ENCODE peak calls at places on chromosome 18, in five cellular contexts. One of them, this sample, is unnamed.

GRCh38 chr18:11925800-11926481 is 17.8 kb upstream of the MPPE1 start:
- DNase-seq in GM23338: no peak
- DNase-seq in CD8-positive, alpha-beta T cell: no peak
- DNase-seq in ovary: no peak
- DNase-seq in left lung: no peak
- DNase-seq in this sample: no peak

GRCh38 chr18:4319738-4320677 is 135.1 kb downstream of the DLGAP1 start:
- DNase-seq in GM23338: no peak
- DNase-seq in CD8-positive, alpha-beta T cell: no peak
- DNase-seq in ovary: no peak
- DNase-seq in left lung: no peak
- DNase-seq in this sample: no peak

GRCh38 chr18:2854871-2855270 is 8.1 kb downstream of the EMILIN2 start:
- DNase-seq in GM23338: no peak
- DNase-seq in CD8-positive, alpha-beta T cell: no peak
- DNase-seq in ovary: no peak
- DNase-seq in left lung: no peak
- DNase-seq in this sample: no peak

GRCh38 chr18:56445422-56445821 is 193.0 kb downstream of the TXNL1 start:
- DNase-seq in GM23338: no peak
- DNase-seq in CD8-positive, alpha-beta T cell: no peak
- DNase-seq in ovary: no peak
- DNase-seq in left lung: no peak
- DNase-seq in this sample: no peak

GRCh38 chr18:76450452-76450851 is 44.6 kb downstream of the ZNF516 start:
- DNase-seq in GM23338: peak; percentile 24
- DNase-seq in CD8-positive, alpha-beta T cell: peak; percentile 36
- DNase-seq in ovary: peak; percentile 27
- DNase-seq in left lung: no peak
- DNase-seq in this sample: no peak

GRCh38 chr18:11984091-11984490 is 2.8 kb downstream of the IMPA2 start:
- DNase-seq in GM23338: no peak
- DNase-seq in CD8-positive, alpha-beta T cell: no peak
- DNase-seq in ovary: no peak
- DNase-seq in left lung: peak; percentile 24
- DNase-seq in this sample: peak; percentile 41

GRCh38 chr18:6413554-6414117 is 1.1 kb downstream of the L3MBTL4 start:
- DNase-seq in GM23338: no peak
- DNase-seq in CD8-positive, alpha-beta T cell: no peak
- DNase-seq in ovary: peak; percentile 36
- DNase-seq in left lung: peak; percentile 37
- DNase-seq in this sample: no peak

GRCh38 chr18:74283255-74283554 is 8.6 kb downstream of the CYB5A start:
- DNase-seq in GM23338: no peak
- DNase-seq in CD8-positive, alpha-beta T cell: no peak
- DNase-seq in ovary: no peak
- DNase-seq in left lung: no peak
- DNase-seq in this sample: no peak

GRCh38 chr18:34224423-34225217 is at the start of gene NOL4:
- DNase-seq in GM23338: peak; percentile 99
- DNase-seq in CD8-positive, alpha-beta T cell: no peak
- DNase-seq in ovary: no peak
- DNase-seq in left lung: peak; percentile 82
- DNase-seq in this sample: no peak

GRCh38 chr18:62586148-62586774 is 63.4 kb downstream of the ZCCHC2 start:
- DNase-seq in GM23338: peak; percentile 85
- DNase-seq in CD8-positive, alpha-beta T cell: peak; percentile 68
- DNase-seq in ovary: peak; percentile 76
- DNase-seq in left lung: peak; percentile 87
- DNase-seq in this sample: peak; percentile 76

GRCh38 chr18:50143891-50144290 is 51.1 kb downstream of the MYO5B start:
- DNase-seq in GM23338: no peak
- DNase-seq in CD8-positive, alpha-beta T cell: no peak
- DNase-seq in ovary: no peak
- DNase-seq in left lung: no peak
- DNase-seq in this sample: no peak

GRCh38 chr18:5772706-5773105 is 122.6 kb downstream of the TMEM200C start:
- DNase-seq in GM23338: no peak
- DNase-seq in CD8-positive, alpha-beta T cell: no peak
- DNase-seq in ovary: no peak
- DNase-seq in left lung: no peak
- DNase-seq in this sample: no peak

GRCh38 chr18:51447351-51447896 is 249.9 kb upstream of the MEX3C start:
- DNase-seq in GM23338: peak; percentile 24
- DNase-seq in CD8-positive, alpha-beta T cell: no peak
- DNase-seq in ovary: no peak
- DNase-seq in left lung: no peak
- DNase-seq in this sample: no peak

GRCh38 chr18:26702023-26702422 is 153.7 kb upstream of the KCTD1 start:
- DNase-seq in GM23338: no peak
- DNase-seq in CD8-positive, alpha-beta T cell: no peak
- DNase-seq in ovary: no peak
- DNase-seq in left lung: no peak
- DNase-seq in this sample: no peak
- H3K4me3 ChIP-seq in GM23338: no peak overlapping the region
- H3K4me3 ChIP-seq in CD8-positive, alpha-beta T cell: no peak overlapping the region
- H3K4me3 ChIP-seq in ovary: no peak overlapping the region
- H3K4me3 ChIP-seq in left lung: no peak overlapping the region
- H3K4me3 ChIP-seq in this sample: no peak overlapping the region

DNA sequence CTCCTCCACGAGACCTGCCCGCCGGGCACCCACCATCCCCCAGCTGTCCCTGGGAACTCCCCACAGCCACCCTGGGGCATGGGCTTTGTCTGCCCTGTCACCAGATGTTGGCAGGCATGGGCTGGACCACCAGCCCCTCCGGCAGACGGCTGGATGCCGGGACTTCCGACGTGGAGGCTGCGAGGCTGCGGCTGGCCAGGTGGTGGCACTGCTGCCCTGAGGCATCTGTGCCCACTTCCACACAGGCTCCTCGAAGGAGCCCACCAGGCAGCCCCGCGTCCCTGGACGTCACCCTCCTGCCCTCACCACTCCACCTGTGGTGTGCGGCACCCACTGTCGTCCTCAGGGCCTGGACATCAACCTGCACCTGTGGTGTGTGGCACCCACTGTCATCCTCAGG is 319.9 kb upstream of the SALL3 start:
- DNase-seq in GM23338: peak; percentile 50
- DNase-seq in CD8-positive, alpha-beta T cell: peak; percentile 56
- DNase-seq in ovary: no peak
- DNase-seq in left lung: peak; percentile 75
- DNase-seq in this sample: no peak
- TF ChIP-seq CTCF in GM23338: peak; percentile 46
- TF ChIP-seq CTCF in CD8-positive, alpha-beta T cell: no peak
- TF ChIP-seq CTCF in ovary: no peak
- TF ChIP-seq CTCF in left lung: peak; percentile 23
- TF ChIP-seq CTCF in this sample: no peak

DNA sequence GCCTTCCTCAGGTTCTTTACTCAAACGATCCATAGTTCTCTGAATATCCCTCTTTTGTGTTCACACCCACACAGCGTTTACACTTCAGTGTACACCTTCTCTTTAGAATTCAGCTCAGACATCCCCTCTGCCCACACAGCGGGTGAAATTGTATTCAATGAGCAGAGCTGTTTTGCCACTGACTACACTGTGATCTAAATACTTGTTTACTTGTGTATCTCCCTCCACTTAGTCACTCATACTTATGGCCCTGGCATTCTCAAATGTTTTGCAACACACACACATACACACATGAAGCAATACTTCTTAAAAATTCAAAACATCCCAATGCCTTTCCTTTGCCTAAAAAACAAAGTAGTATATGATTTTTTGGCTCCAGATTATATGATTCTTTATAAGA is 297.1 kb downstream of the TMX3 start:
- DNase-seq in GM23338: no peak
- DNase-seq in CD8-positive, alpha-beta T cell: no peak
- DNase-seq in ovary: no peak
- DNase-seq in left lung: no peak
- DNase-seq in this sample: no peak
- H3K27ac ChIP-seq in GM23338: no peak overlapping the region
- H3K27ac ChIP-seq in CD8-positive, alpha-beta T cell: no peak overlapping the region
- H3K27ac ChIP-seq in ovary: no peak overlapping the region
- H3K27ac ChIP-seq in left lung: no peak overlapping the region
- H3K27ac ChIP-seq in this sample: no peak overlapping the region

GRCh38 chr18:55401638-55402191 is 186.3 kb downstream of the TCF4 start:
- DNase-seq in GM23338: peak; percentile 86
- DNase-seq in CD8-positive, alpha-beta T cell: no peak
- DNase-seq in ovary: peak; percentile 33
- DNase-seq in left lung: no peak
- DNase-seq in this sample: no peak
- H3K4me3 ChIP-seq in GM23338: peak overlapping the region; percentile 7
- H3K4me3 ChIP-seq in CD8-positive, alpha-beta T cell: no peak overlapping the region
- H3K4me3 ChIP-seq in ovary: peak overlapping the region; percentile 14
- H3K4me3 ChIP-seq in left lung: no peak overlapping the region
- H3K4me3 ChIP-seq in this sample: peak overlapping the region; percentile 28

GRCh38 chr18:45974088-45974536 is 7.0 kb upstream of the EPG5 start:
- DNase-seq in GM23338: peak; percentile 83
- DNase-seq in CD8-positive, alpha-beta T cell: peak; percentile 71
- DNase-seq in ovary: peak; percentile 57
- DNase-seq in left lung: no peak
- DNase-seq in this sample: no peak
- TF ChIP-seq CTCF in GM23338: peak; percentile 85
- TF ChIP-seq CTCF in CD8-positive, alpha-beta T cell: peak; percentile 86
- TF ChIP-seq CTCF in ovary: peak; percentile 44
- TF ChIP-seq CTCF in left lung: peak; percentile 73
- TF ChIP-seq CTCF in this sample: peak; percentile 75

GRCh38 chr18:44067201-44067600 is 613.5 kb upstream of the SETBP1 start:
- DNase-seq in GM23338: no peak
- DNase-seq in CD8-positive, alpha-beta T cell: no peak
- DNase-seq in ovary: no peak
- DNase-seq in left lung: no peak
- DNase-seq in this sample: no peak

GRCh38 chr18:44062345-44062744 is 618.3 kb upstream of the SETBP1 start:
- DNase-seq in GM23338: no peak
- DNase-seq in CD8-positive, alpha-beta T cell: no peak
- DNase-seq in ovary: no peak
- DNase-seq in left lung: peak; percentile 8
- DNase-seq in this sample: no peak

GRCh38 chr18:44061438-44061837 is 619.2 kb upstream of the SETBP1 start:
- DNase-seq in GM23338: no peak
- DNase-seq in CD8-positive, alpha-beta T cell: no peak
- DNase-seq in ovary: no peak
- DNase-seq in left lung: peak; percentile 27
- DNase-seq in this sample: no peak

GRCh38 chr18:44066541-44066940 is 614.1 kb upstream of the SETBP1 start:
- DNase-seq in GM23338: no peak
- DNase-seq in CD8-positive, alpha-beta T cell: no peak
- DNase-seq in ovary: no peak
- DNase-seq in left lung: peak; percentile 7
- DNase-seq in this sample: no peak
- H3K27ac ChIP-seq in GM23338: no peak overlapping the region
- H3K27ac ChIP-seq in CD8-positive, alpha-beta T cell: no peak overlapping the region
- H3K27ac ChIP-seq in ovary: no peak overlapping the region
- H3K27ac ChIP-seq in left lung: no peak overlapping the region
- H3K27ac ChIP-seq in this sample: no peak overlapping the region